ENCODE peak calls at places on chromosome 20, in eight cellular contexts. F is Panc1; M is neural progenitor cell; R is CD4-positive, alpha-beta T cell; T is H9; K is cardiac muscle cell; A is esophagus muscularis mucosa; D is tibial artery. W is an unnamed sample.

GRCh38 chr20:63048516-63049190 is 41.9 kb upstream of the BHLHE23 start:
- DNase-seq in F (no peak), M (no peak), R (no peak), T (no peak), K (no peak), A (no peak), D (no peak), W (no peak)

GRCh38 chr20:63312690-63313348 is 19.8 kb downstream of the COL20A1 start:
- DNase-seq in F (no peak), M (no peak), R (no peak), T (no peak), K (peak), A (no peak), D (no peak), W (no peak)

GRCh38 chr20:667351-668034 is 8.1 kb downstream of the SCRT2 start:
- DNase-seq in F (no peak), M (peak), R (peak), T (peak), K (peak), A (no peak), D (no peak), W (peak)

GRCh38 chr20:63027425-63028389 is 20.9 kb upstream of the BHLHE23 start:
- DNase-seq in F (no peak), M (peak), R (no peak), T (no peak), K (no peak), A (no peak), D (no peak), W (no peak)

GRCh38 chr20:48791014-48791413 is 36.8 kb downstream of the PREX1 start:
- DNase-seq in F (no peak), M (no peak), R (no peak), T (no peak), K (peak), A (no peak), D (no peak), W (no peak)

GRCh38 chr20:5316188-5317158 is at the start of gene PROKR2:
- DNase-seq in F (no peak), M (peak), R (no peak), T (peak), K (peak), A (peak), D (peak), W (no peak)

GRCh38 chr20:46128310-46129151 is 10.4 kb downstream of the CD40 start:
- DNase-seq in F (no peak), M (peak), R (no peak), T (peak), K (peak), A (no peak), D (no peak), W (no peak)

GRCh38 chr20:23509580-23509913 is 18.6 kb downstream of the CST8 start:
- DNase-seq in F (no peak), M (no peak), R (no peak), T (no peak), K (no peak), A (no peak), D (no peak), W (no peak)

GRCh38 chr20:49123982-49124381 is 64.2 kb downstream of the STAU1 start:
- DNase-seq in F (no peak), M (no peak), R (no peak), T (no peak), K (no peak), A (no peak), D (no peak), W (no peak)

GRCh38 chr20:35604444-35604750 is 11.2 kb upstream of the SPAG4 start:
- DNase-seq in F (no peak), M (peak), R (no peak), T (peak), K (no peak), A (no peak), D (peak), W (peak)

GRCh38 chr20:52484438-52484837 is 292.9 kb upstream of the ZFP64 start:
- DNase-seq in F (no peak), M (no peak), R (no peak), T (no peak), K (no peak), A (no peak), D (no peak), W (no peak)

GRCh38 chr20:11445891-11446290 is 471.8 kb upstream of the BTBD3 start:
- DNase-seq in F (no peak), M (no peak), R (no peak), T (no peak), K (peak), A (no peak), D (no peak), W (no peak)

GRCh38 chr20:35976012-35976411 is 7.6 kb downstream of the CNBD2 start:
- DNase-seq in F (no peak), M (no peak), R (no peak), T (no peak), K (no peak), A (no peak), D (no peak), W (no peak)

GRCh38 chr20:20956586-20956985 is 149.6 kb downstream of the LINC00237 start:
- DNase-seq in F (no peak), M (peak), R (no peak), T (no peak), K (no peak), A (no peak), D (no peak), W (no peak)

GRCh38 chr20:8213831-8214587 is 81.9 kb downstream of the PLCB1 start:
- DNase-seq in F (no peak), M (peak), R (no peak), T (no peak), K (no peak), A (no peak), D (no peak), W (no peak)

GRCh38 chr20:38453941-38454340 is 18.7 kb upstream of the RALGAPB start:
- DNase-seq in F (no peak), M (no peak), R (no peak), T (no peak), K (no peak), A (no peak), D (no peak), W (peak)

GRCh38 chr20:38458314-38458713 is 14.3 kb upstream of the RALGAPB start:
- DNase-seq in F (no peak), M (no peak), R (no peak), T (no peak), K (no peak), A (no peak), D (no peak), W (no peak)

GRCh38 chr20:38452880-38453624 is 17.9 kb upstream of the SNHG17 start:
- DNase-seq in F (no peak), M (no peak), R (no peak), T (no peak), K (peak), A (no peak), D (no peak), W (no peak)

GRCh38 chr20:38450412-38450975 is 15.4 kb upstream of the SNHG17 start:
- DNase-seq in F (no peak), M (no peak), R (no peak), T (no peak), K (peak), A (no peak), D (no peak), W (no peak)

GRCh38 chr20:38454556-38455473 is 17.8 kb upstream of the RALGAPB start:
- DNase-seq in F (no peak), M (no peak), R (no peak), T (no peak), K (no peak), A (no peak), D (no peak), W (no peak)
- H3K27ac ChIP-seq in F (no peak), M (no peak), R (no peak), T (no peak), K (no peak), A (no peak), D (no peak), W (peak)

GRCh38 chr20:38961530-38962043 is 557 bp upstream of the DHX35 start:
- DNase-seq in F (no peak), M (peak), R (peak), T (no peak), K (no peak), A (no peak), D (no peak), W (no peak)
- H3K27ac ChIP-seq in F (peak), M (no peak), R (peak), T (no peak), K (peak), A (peak), D (peak), W (peak)

DNA sequence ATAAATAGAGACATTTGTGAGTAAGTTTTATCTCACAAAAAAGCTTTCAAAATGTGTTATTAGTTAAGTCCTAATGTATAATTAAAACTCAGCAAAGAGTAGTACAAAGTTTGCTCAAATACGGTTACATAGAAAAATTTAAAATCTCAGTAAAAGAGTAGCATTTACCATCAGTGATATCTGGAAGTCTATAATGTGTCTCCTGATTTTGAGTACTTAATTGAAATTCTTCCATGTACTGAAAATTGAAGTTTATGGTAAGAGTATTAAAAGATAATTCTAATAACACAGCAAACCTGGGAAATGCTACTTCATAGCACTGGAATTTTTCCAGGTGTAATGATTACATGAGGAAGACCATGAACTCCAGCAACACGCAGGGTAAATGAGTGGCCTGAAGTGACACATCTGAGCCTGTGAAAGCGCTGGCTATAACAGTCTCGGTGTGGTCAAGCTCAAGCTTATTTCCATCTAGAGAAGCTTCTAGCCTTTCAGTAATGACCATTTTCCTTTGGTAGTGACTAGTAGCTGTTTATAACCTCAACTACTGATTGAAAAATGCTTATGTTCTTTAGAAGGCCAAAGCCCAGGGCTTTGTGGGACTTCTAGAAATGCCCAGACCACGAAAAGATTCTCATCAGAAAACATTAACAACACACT is 203.2 kb downstream of the ISM1 start:
- DNase-seq in F (no peak), M (no peak), R (no peak), T (no peak), K (no peak), A (no peak), D (no peak), W (no peak)
- H3K27ac ChIP-seq in F (no peak), M (no peak), R (no peak), T (no peak), K (no peak), A (no peak), D (no peak), W (no peak)

GRCh38 chr20:51450984-51451383 is 91.5 kb downstream of the NFATC2 start:
- DNase-seq in F (no peak), M (no peak), R (no peak), T (no peak), K (no peak), A (no peak), D (no peak), W (no peak)
- H3K27ac ChIP-seq in F (peak), M (no peak), R (no peak), T (no peak), K (peak), A (peak), D (no peak), W (no peak)

DNA sequence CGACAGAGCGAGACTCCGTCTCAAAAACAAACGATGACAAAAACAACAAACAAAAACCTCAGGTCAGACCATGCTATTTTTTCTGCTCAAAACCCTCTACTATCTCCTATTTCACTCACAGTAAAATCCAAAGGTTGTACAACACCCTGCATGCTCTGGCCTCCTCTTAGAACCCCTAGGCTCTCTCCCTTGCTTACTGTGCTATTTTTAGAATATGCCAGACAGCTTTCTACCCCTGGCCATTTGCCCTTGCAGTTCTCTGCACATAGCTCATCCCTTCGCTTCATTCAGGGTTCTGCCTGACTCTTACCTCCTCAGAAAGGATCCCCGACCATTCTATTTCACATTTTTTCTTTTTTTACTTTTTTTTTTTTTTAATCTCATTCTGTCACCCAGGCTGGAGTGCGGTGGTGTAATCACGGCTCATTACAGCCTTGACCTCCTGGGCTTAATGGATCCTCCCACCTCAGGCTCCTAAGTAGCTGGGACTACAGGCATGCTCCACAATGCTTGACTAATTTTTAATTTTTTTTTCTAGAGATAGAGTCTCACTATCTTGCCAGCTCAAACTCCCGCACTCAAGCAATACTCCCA is 33.6 kb downstream of the COMMD7 start:
- DNase-seq in F (no peak), M (no peak), R (no peak), T (no peak), K (peak), A (no peak), D (no peak), W (no peak)
- H3K27ac ChIP-seq in F (no peak), M (no peak), R (no peak), T (no peak), K (peak), A (no peak), D (no peak), W (no peak)

GRCh38 chr20:59625214-59625922 is 21.0 kb downstream of the PHACTR3 start:
- DNase-seq in F (no peak), M (no peak), R (no peak), T (no peak), K (no peak), A (no peak), D (no peak), W (no peak)
- H3K27ac ChIP-seq in F (no peak), M (no peak), R (no peak), T (no peak), K (no peak), A (no peak), D (no peak), W (no peak)

DNA sequence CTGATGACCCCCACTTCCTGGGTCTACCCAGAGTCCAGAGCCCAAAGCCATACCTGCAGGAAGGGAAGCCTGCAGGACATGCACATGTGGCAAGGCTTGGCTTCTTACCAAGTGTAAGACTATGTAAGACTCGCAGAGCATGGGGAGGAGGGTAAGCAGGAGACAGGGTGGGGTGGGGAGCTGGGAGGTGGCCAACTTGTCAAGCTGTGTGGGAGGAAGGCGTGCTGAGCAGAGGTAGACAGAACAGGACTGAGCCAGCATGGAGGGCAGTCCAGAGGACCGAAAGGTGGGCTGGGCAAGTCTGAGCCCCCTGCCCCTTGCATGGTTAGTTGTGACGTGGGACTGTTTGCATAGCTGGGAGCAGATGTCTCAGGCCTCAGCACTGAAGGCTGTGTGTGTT is 53.4 kb upstream of the RNF24 start:
- DNase-seq in F (no peak), M (no peak), R (no peak), T (no peak), K (peak), A (no peak), D (no peak), W (no peak)
- H3K27ac ChIP-seq in F (no peak), M (no peak), R (no peak), T (no peak), K (no peak), A (no peak), D (peak), W (no peak)

GRCh38 chr20:38825571-38825900 is 20.0 kb downstream of the PPP1R16B start:
- DNase-seq in F (no peak), M (no peak), R (no peak), T (no peak), K (no peak), A (no peak), D (no peak), W (no peak)
- H3K27ac ChIP-seq in F (no peak), M (no peak), R (no peak), T (no peak), K (no peak), A (no peak), D (no peak), W (no peak)

GRCh38 chr20:32456869-32457421 is 98.8 kb downstream of the ASXL1 start:
- DNase-seq in F (no peak), M (peak), R (no peak), T (peak), K (peak), A (no peak), D (no peak), W (no peak)
- H3K27ac ChIP-seq in F (no peak), M (peak), R (no peak), T (no peak), K (peak), A (no peak), D (no peak), W (no peak)

GRCh38 chr20:50788045-50788867 is 6.6 kb upstream of the BCAS4 start:
- DNase-seq in F (peak), M (no peak), R (no peak), T (no peak), K (peak), A (no peak), D (no peak), W (no peak)
- H3K27ac ChIP-seq in F (peak), M (no peak), R (no peak), T (no peak), K (peak), A (peak), D (no peak), W (no peak)